ENCODE peak calls at places on chromosomes 16 and 17, in eight cellular contexts. R, N, Z, W, M, C, I and G are unnamed samples.

GRCh38 chr17:19546289-19547065 is 12.8 kb downstream of the SLC47A1 start:
- DNase-seq in R (peak; percentile 43), N (peak; percentile 83), Z (peak; percentile 54), W (no peak), M (no peak), C (no peak), I (no peak), G (no peak)

GRCh38 chr17:78219396-78220150 is 5.5 kb downstream of the BIRC5 start:
- DNase-seq in R (no peak), N (no peak), Z (no peak), W (no peak), M (no peak), C (no peak), I (no peak), G (no peak)

GRCh38 chr16:85222151-85222863 is 110.0 kb upstream of the CIBAR2 start:
- DNase-seq in R (no peak), N (no peak), Z (no peak), W (no peak), M (no peak), C (no peak), I (no peak), G (no peak)

GRCh38 chr17:59427996-59428395 is 96.5 kb downstream of the YPEL2 start:
- DNase-seq in R (no peak), N (no peak), Z (no peak), W (no peak), M (no peak), C (peak; percentile 43), I (no peak), G (no peak)

GRCh38 chr17:61766520-61766919 is 96.8 kb downstream of the BRIP1 start:
- DNase-seq in R (no peak), N (no peak), Z (no peak), W (peak; percentile 82), M (no peak), C (peak; percentile 27), I (no peak), G (no peak)

GRCh38 chr17:35235917-35236316 is 7.0 kb upstream of the SLFN5 start:
- DNase-seq in R (no peak), N (no peak), Z (no peak), W (no peak), M (no peak), C (no peak), I (no peak), G (no peak)

GRCh38 chr17:35116845-35117244 is 2.8 kb downstream of the RAD51D start:
- DNase-seq in R (no peak), N (no peak), Z (no peak), W (no peak), M (no peak), C (no peak), I (no peak), G (no peak)

GRCh38 chr17:78995761-78996451 is 13.7 kb downstream of the CANT1 start:
- DNase-seq in R (no peak), N (peak; percentile 44), Z (peak; percentile 75), W (no peak), M (no peak), C (no peak), I (no peak), G (no peak)

GRCh38 chr17:4304417-4305027 is 40.7 kb upstream of the ANKFY1 start:
- DNase-seq in R (no peak), N (no peak), Z (peak; percentile 63), W (peak; percentile 28), M (no peak), C (peak; percentile 63), I (peak; percentile 74), G (no peak)

GRCh38 chr16:27690604-27691003 is 140.7 kb downstream of the KATNIP start:
- DNase-seq in R (no peak), N (no peak), Z (no peak), W (no peak), M (no peak), C (peak; percentile 26), I (no peak), G (no peak)

GRCh38 chr17:6507535-6507934 is 48.8 kb downstream of the PITPNM3 start:
- DNase-seq in R (no peak), N (no peak), Z (no peak), W (peak; percentile 87), M (peak; percentile 47), C (peak; percentile 88), I (peak; percentile 92), G (peak; percentile 18)

GRCh38 chr17:81404557-81405165 is 9.4 kb downstream of the BAHCC1 start:
- DNase-seq in R (no peak), N (no peak), Z (no peak), W (no peak), M (no peak), C (no peak), I (no peak), G (no peak)

GRCh38 chr17:42484304-42484703 is 25.6 kb downstream of the ATP6V0A1 start:
- DNase-seq in R (no peak), N (peak; percentile 54), Z (no peak), W (no peak), M (no peak), C (no peak), I (no peak), G (no peak)

GRCh38 chr16:72934661-72935403 is 113.1 kb downstream of the ZFHX3 start:
- DNase-seq in R (no peak), N (no peak), Z (no peak), W (no peak), M (no peak), C (peak; percentile 42), I (no peak), G (no peak)

GRCh38 chr16:54431041-54431996 is 144.7 kb upstream of the IRX3 start:
- DNase-seq in R (no peak), N (no peak), Z (no peak), W (peak; percentile 12), M (no peak), C (peak; percentile 23), I (no peak), G (no peak)

GRCh38 chr16:69253796-69254426 is 57.2 kb upstream of the VPS4A start:
- DNase-seq in R (no peak), N (no peak), Z (no peak), W (no peak), M (no peak), C (no peak), I (no peak), G (no peak)
- H3K4me3 ChIP-seq in R (no peak overlapping the region), N (no peak overlapping the region), Z (no peak overlapping the region), W (no peak overlapping the region), M (no peak overlapping the region), C (no peak overlapping the region), I (no peak overlapping the region), G (no peak overlapping the region)

GRCh38 chr16:86932130-86932982 is 354.0 kb downstream of the FOXL1 start:
- DNase-seq in R (no peak), N (no peak), Z (no peak), W (no peak), M (no peak), C (no peak), I (no peak), G (no peak)
- TF ChIP-seq CTCF in R (no peak), N (no peak), Z (no peak), W (no peak), M (no peak), C (no peak), I (no peak), G (no peak)

GRCh38 chr17:13337864-13338371 is 263.8 kb downstream of the HS3ST3A1 start:
- DNase-seq in R (no peak), N (no peak), Z (peak; percentile 59), W (peak; percentile 57), M (peak; percentile 43), C (peak; percentile 85), I (peak; percentile 36), G (no peak)
- H3K4me3 ChIP-seq in R (peak overlapping the region; percentile 38), N (peak overlapping the region; percentile 36), Z (no peak overlapping the region), W (no peak overlapping the region), M (peak overlapping the region; percentile 26), C (peak overlapping the region; percentile 47), I (peak overlapping the region; percentile 27), G (peak overlapping the region; percentile 41)

DNA sequence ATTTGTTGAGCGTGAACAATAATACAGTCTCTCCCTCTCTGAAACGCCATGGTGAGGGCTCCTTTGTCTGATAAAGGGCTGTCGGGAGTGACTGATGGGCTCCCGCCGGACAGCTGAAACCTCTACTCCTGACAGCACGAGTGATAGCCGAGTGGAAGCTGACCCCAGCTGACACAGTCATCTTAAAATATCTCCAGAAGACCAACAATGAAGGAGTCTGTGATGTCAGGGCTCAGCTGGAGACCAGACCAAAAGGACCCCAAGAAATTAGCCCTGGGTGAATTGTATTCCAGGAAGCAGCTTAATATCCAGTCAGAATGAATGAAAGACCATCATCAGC is 22.4 kb downstream of the CCDC182 start:
- DNase-seq in R (no peak), N (no peak), Z (no peak), W (no peak), M (no peak), C (no peak), I (no peak), G (no peak)
- TF ChIP-seq CTCF in R (no peak), N (no peak), Z (no peak), W (no peak), M (no peak), C (no peak), I (no peak), G (no peak)